ENCODE peak calls at places on chromosomes 7 and 10, in four cellular contexts. O is hepatocyte, A is HCT116, X is GM23248. T is an unnamed sample. For H3K36me3, the result is how much of the 10 kb centered on the place peaks cover.

GRCh38 chr10:59434463-59435326 is 72.3 kb upstream of the FAM13C start:
- DNase-seq in O (no peak), A (no peak), X (peak), T (no peak)

GRCh38 chr7:82343-83155 is 109.8 kb upstream of the FAM20C start:
- DNase-seq in X (no peak), A (no peak), O (peak), T (no peak)

GRCh38 chr7:17299477-17299991 is 1.1 kb downstream of the AHR start:
- DNase-seq in X (peak), O (peak), A (no peak), T (no peak)

GRCh38 chr10:31972519-31973041 is 43.9 kb upstream of the ARHGAP12 start:
- DNase-seq in O (no peak), A (no peak), X (no peak), T (no peak)

GRCh38 chr10:49235392-49235791 is 47.2 kb upstream of the TMEM273 start:
- DNase-seq in O (no peak), A (no peak), X (no peak), T (no peak)

GRCh38 chr10:108360187-108360586 is 1195.7 kb upstream of the SORCS1 start:
- DNase-seq in A (no peak), X (peak), O (peak), T (no peak)

GRCh38 chr10:86389441-86390193 is 23.0 kb upstream of the GRID1 start:
- DNase-seq in A (no peak), X (peak), O (peak), T (peak)

GRCh38 chr10:113959383-113959760 is 84.3 kb upstream of the ADRB1 start:
- DNase-seq in A (no peak), O (peak), X (peak), T (peak)

GRCh38 chr7:128869944-128870285 is 7.3 kb downstream of the ATP6V1F start:
- DNase-seq in A (no peak), O (no peak), X (peak), T (peak)

GRCh38 chr7:36390199-36391090 is 783 bp downstream of the ANLN start:
- DNase-seq in X (peak), O (peak), A (peak), T (peak)

GRCh38 chr7:102404005-102404861 is 8.1 kb downstream of the PRKRIP1 start:
- DNase-seq in O (peak), X (peak), A (peak), T (peak)

GRCh38 chr10:5071411-5072198 is 22.6 kb upstream of the AKR1C3 start:
- DNase-seq in A (no peak), X (peak), O (peak), T (no peak)

GRCh38 chr10:71241114-71241898 is 28.9 kb downstream of the UNC5B start:
- DNase-seq in A (no peak), O (no peak), X (peak), T (no peak)

GRCh38 chr7:111098011-111098925 is 7.3 kb downstream of the LRRN3 start:
- DNase-seq in O (peak), A (peak), X (peak), T (no peak)

GRCh38 chr10:105797234-105797890 is 1156.3 kb downstream of the SORCS3 start:
- DNase-seq in X (peak), O (peak), A (peak), T (peak)

GRCh38 chr7:28771901-28772622 is 186.1 kb downstream of the TRIL start:
- DNase-seq in X (no peak), A (no peak), O (no peak), T (no peak)

GRCh38 chr10:70528726-70529362 is 50.3 kb downstream of the PALD1 start:
- DNase-seq in X (peak), O (no peak), A (peak), T (peak)

GRCh38 chr10:33974976-33975478 is 640.6 kb upstream of the NRP1 start:
- DNase-seq in A (no peak), X (no peak), O (no peak), T (no peak)

GRCh38 chr10:90199098-90199497 is 497.7 kb downstream of the KIF20B start:
- DNase-seq in O (no peak), X (no peak), A (no peak), T (no peak)

GRCh38 chr7:154867068-154867467 is 135.9 kb downstream of the PAXIP1 start:
- DNase-seq in A (no peak), O (no peak), X (no peak), T (no peak)

GRCh38 chr10:4407783-4408182 is 418.2 kb upstream of the AKR1E2 start:
- DNase-seq in O (no peak), X (peak), A (peak), T (no peak)

GRCh38 chr10:7773845-7774801 is 13.7 kb downstream of the KIN start:
- DNase-seq in A (no peak), X (no peak), O (no peak), T (peak)

GRCh38 chr10:33869089-33869488 is 534.6 kb upstream of the NRP1 start:
- DNase-seq in O (no peak), X (no peak), A (no peak), T (no peak)

GRCh38 chr10:86139066-86139657 is 227.4 kb downstream of the GRID1 start:
- DNase-seq in X (peak), A (peak), O (peak), T (peak)

GRCh38 chr7:94190599-94191061 is 186.5 kb upstream of the BET1 start:
- DNase-seq in X (peak), A (peak), O (peak), T (no peak)
- H2AFZ ChIP-seq in X (no peak), A (no peak), O (no peak), T (no peak)

DNA sequence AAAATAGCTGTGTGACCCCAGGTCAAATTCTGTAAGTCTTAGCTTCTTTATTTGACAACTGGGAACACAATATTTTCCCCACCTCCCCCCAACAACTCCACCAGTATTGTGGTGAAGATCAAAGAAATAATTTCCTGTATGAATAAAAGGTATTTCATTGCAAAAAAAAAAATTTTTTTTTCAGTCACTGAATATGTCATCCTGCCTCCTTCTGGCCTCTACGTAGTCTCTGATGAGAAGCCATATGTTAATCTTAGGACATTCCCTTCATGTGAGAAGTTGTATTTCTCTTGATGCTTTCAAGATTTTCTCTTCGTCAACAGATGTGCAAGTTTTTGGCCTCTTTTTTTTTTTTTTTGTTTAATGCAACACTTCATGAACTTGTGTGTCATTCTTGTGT is 33.0 kb downstream of the ZNF33A start:
- DNase-seq in O (no peak), X (no peak), A (no peak), T (no peak)
- H3K36me3 ChIP-seq in O (under half), X (under half), A (under half), T (half or more)

GRCh38 chr10:43963379-43963778 is 314.7 kb upstream of the ZNF32 start:
- DNase-seq in A (no peak), X (no peak), O (no peak), T (no peak)

GRCh38 chr10:43964486-43964885 is 315.8 kb upstream of the ZNF32 start:
- DNase-seq in O (no peak), X (no peak), A (no peak), T (no peak)

GRCh38 chr10:43965033-43965917 is 316.6 kb upstream of the ZNF32 start:
- DNase-seq in O (no peak), X (peak), A (no peak), T (peak)

GRCh38 chr10:43962346-43963191 is 313.9 kb upstream of the ZNF32 start:
- DNase-seq in A (no peak), O (no peak), X (peak), T (no peak)

GRCh38 chr10:43963793-43964425 is 315.2 kb upstream of the ZNF32 start:
- DNase-seq in X (no peak), A (no peak), O (no peak), T (no peak)
- TF ChIP-seq EZH2phosphoT487 in X (no peak), A (no peak), O (no peak), T (no peak)

GRCh38 chr10:103582331-103583123 is 89.0 kb downstream of the NEURL1 start:
- DNase-seq in O (no peak), X (no peak), A (no peak), T (no peak)

GRCh38 chr10:103578782-103579382 is 85.4 kb downstream of the NEURL1 start:
- DNase-seq in O (peak), A (no peak), X (no peak), T (no peak)

GRCh38 chr10:103581499-103581898 is 88.0 kb downstream of the NEURL1 start:
- DNase-seq in A (no peak), X (no peak), O (no peak), T (no peak)

GRCh38 chr10:103580422-103580821 is 86.9 kb downstream of the NEURL1 start:
- DNase-seq in X (no peak), O (no peak), A (no peak), T (no peak)

DNA sequence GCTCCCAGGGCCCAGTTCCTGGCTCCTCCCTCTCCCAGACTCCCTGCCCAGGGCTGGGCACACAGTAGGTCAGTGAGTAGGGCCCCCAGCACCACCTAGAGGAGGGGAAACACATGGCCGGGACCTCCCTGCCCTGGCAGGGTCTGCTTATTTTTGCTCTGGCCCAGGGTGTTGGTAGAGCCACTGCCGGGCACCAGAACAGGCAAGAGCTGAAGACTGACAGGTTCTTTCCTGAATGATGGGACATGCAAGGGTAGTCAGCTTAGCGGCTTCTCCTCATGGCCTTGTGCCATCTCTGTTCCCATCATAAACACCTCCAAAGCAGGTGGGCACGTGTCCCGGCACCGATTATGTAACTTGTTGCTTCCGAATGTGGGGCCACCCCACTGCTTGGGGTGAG is 86.5 kb downstream of the NEURL1 start:
- DNase-seq in A (no peak), X (no peak), O (no peak), T (no peak)
- H2AFZ ChIP-seq in A (no peak), X (no peak), O (no peak), T (no peak)

T was measured in OCI-LY7.